ENCODE peak calls at places on chromosomes 5 and 9, in seven cellular contexts. One of them, this sample, is unnamed.

GRCh38 chr5:54764691-54765090 is 220.7 kb downstream of the ESM1 start:
- DNase-seq in RWPE1: no peak
- DNase-seq in activated T-helper 1 cell treated with anti-CD3 and anti-CD28 coated beads, Interleukin-2, amount 50 U/mL, for 16 hours: no peak
- DNase-seq in M059J: no peak
- DNase-seq in renal cortical epithelial cell: no peak
- DNase-seq in IMR-90: peak
- DNase-seq in activated CD8-positive, alpha-beta memory T cell treated with anti-CD3 and anti-CD28 coated beads for 1 hour: no peak
- DNase-seq in this sample: no peak

GRCh38 chr5:119379929-119380328 is 24.1 kb downstream of the TNFAIP8 start:
- DNase-seq in RWPE1: no peak
- DNase-seq in renal cortical epithelial cell: no peak
- DNase-seq in activated CD8-positive, alpha-beta memory T cell treated with anti-CD3 and anti-CD28 coated beads for 1 hour: no peak
- DNase-seq in M059J: no peak
- DNase-seq in activated T-helper 1 cell treated with anti-CD3 and anti-CD28 coated beads, Interleukin-2, amount 50 U/mL, for 16 hours: no peak
- DNase-seq in IMR-90: no peak
- DNase-seq in this sample: no peak

GRCh38 chr9:85973238-85973637 is 32.3 kb downstream of the NAA35 start:
- DNase-seq in renal cortical epithelial cell: no peak
- DNase-seq in activated CD8-positive, alpha-beta memory T cell treated with anti-CD3 and anti-CD28 coated beads for 1 hour: no peak
- DNase-seq in RWPE1: no peak
- DNase-seq in IMR-90: no peak
- DNase-seq in M059J: no peak
- DNase-seq in activated T-helper 1 cell treated with anti-CD3 and anti-CD28 coated beads, Interleukin-2, amount 50 U/mL, for 16 hours: no peak
- DNase-seq in this sample: no peak

GRCh38 chr5:174735498-174736350 is 11.3 kb downstream of the MSX2 start:
- DNase-seq in activated CD8-positive, alpha-beta memory T cell treated with anti-CD3 and anti-CD28 coated beads for 1 hour: no peak
- DNase-seq in RWPE1: peak
- DNase-seq in IMR-90: no peak
- DNase-seq in activated T-helper 1 cell treated with anti-CD3 and anti-CD28 coated beads, Interleukin-2, amount 50 U/mL, for 16 hours: no peak
- DNase-seq in renal cortical epithelial cell: peak
- DNase-seq in M059J: peak
- DNase-seq in this sample: no peak

GRCh38 chr9:124306098-124306735 is 48.5 kb downstream of the NEK6 start:
- DNase-seq in RWPE1: peak
- DNase-seq in M059J: peak
- DNase-seq in renal cortical epithelial cell: peak
- DNase-seq in IMR-90: peak
- DNase-seq in activated T-helper 1 cell treated with anti-CD3 and anti-CD28 coated beads, Interleukin-2, amount 50 U/mL, for 16 hours: no peak
- DNase-seq in activated CD8-positive, alpha-beta memory T cell treated with anti-CD3 and anti-CD28 coated beads for 1 hour: no peak
- DNase-seq in this sample: peak

GRCh38 chr5:1792842-1793266 is 6.8 kb downstream of the MRPL36 start:
- DNase-seq in renal cortical epithelial cell: peak
- DNase-seq in IMR-90: peak
- DNase-seq in M059J: peak
- DNase-seq in RWPE1: no peak
- DNase-seq in activated CD8-positive, alpha-beta memory T cell treated with anti-CD3 and anti-CD28 coated beads for 1 hour: peak
- DNase-seq in activated T-helper 1 cell treated with anti-CD3 and anti-CD28 coated beads, Interleukin-2, amount 50 U/mL, for 16 hours: peak
- DNase-seq in this sample: no peak

GRCh38 chr9:37936965-37937364 is 33.0 kb upstream of the SLC25A51 start:
- DNase-seq in RWPE1: peak
- DNase-seq in IMR-90: peak
- DNase-seq in renal cortical epithelial cell: peak
- DNase-seq in activated T-helper 1 cell treated with anti-CD3 and anti-CD28 coated beads, Interleukin-2, amount 50 U/mL, for 16 hours: no peak
- DNase-seq in M059J: peak
- DNase-seq in activated CD8-positive, alpha-beta memory T cell treated with anti-CD3 and anti-CD28 coated beads for 1 hour: no peak
- DNase-seq in this sample: peak

GRCh38 chr5:133396724-133397123 is 215.6 kb downstream of the FSTL4 start:
- DNase-seq in activated T-helper 1 cell treated with anti-CD3 and anti-CD28 coated beads, Interleukin-2, amount 50 U/mL, for 16 hours: no peak
- DNase-seq in M059J: no peak
- DNase-seq in RWPE1: no peak
- DNase-seq in activated CD8-positive, alpha-beta memory T cell treated with anti-CD3 and anti-CD28 coated beads for 1 hour: no peak
- DNase-seq in IMR-90: no peak
- DNase-seq in renal cortical epithelial cell: no peak
- DNase-seq in this sample: no peak

GRCh38 chr5:151037561-151038291 is 17.3 kb downstream of the GPX3 start:
- DNase-seq in RWPE1: no peak
- DNase-seq in IMR-90: peak
- DNase-seq in activated CD8-positive, alpha-beta memory T cell treated with anti-CD3 and anti-CD28 coated beads for 1 hour: no peak
- DNase-seq in renal cortical epithelial cell: peak
- DNase-seq in M059J: peak
- DNase-seq in activated T-helper 1 cell treated with anti-CD3 and anti-CD28 coated beads, Interleukin-2, amount 50 U/mL, for 16 hours: no peak
- DNase-seq in this sample: no peak

GRCh38 chr9:20753761-20754160 is 69.7 kb downstream of the FOCAD start:
- DNase-seq in activated T-helper 1 cell treated with anti-CD3 and anti-CD28 coated beads, Interleukin-2, amount 50 U/mL, for 16 hours: no peak
- DNase-seq in M059J: peak
- DNase-seq in RWPE1: peak
- DNase-seq in renal cortical epithelial cell: no peak
- DNase-seq in IMR-90: peak
- DNase-seq in activated CD8-positive, alpha-beta memory T cell treated with anti-CD3 and anti-CD28 coated beads for 1 hour: no peak
- DNase-seq in this sample: no peak

GRCh38 chr5:172007795-172008465 is 1.5 kb upstream of the FBXW11 start:
- DNase-seq in M059J: peak
- DNase-seq in activated T-helper 1 cell treated with anti-CD3 and anti-CD28 coated beads, Interleukin-2, amount 50 U/mL, for 16 hours: no peak
- DNase-seq in RWPE1: peak
- DNase-seq in renal cortical epithelial cell: no peak
- DNase-seq in activated CD8-positive, alpha-beta memory T cell treated with anti-CD3 and anti-CD28 coated beads for 1 hour: no peak
- DNase-seq in IMR-90: peak
- DNase-seq in this sample: no peak

GRCh38 chr9:19033015-19033414 is at the start of gene SAXO1:
- DNase-seq in activated T-helper 1 cell treated with anti-CD3 and anti-CD28 coated beads, Interleukin-2, amount 50 U/mL, for 16 hours: no peak
- DNase-seq in renal cortical epithelial cell: no peak
- DNase-seq in RWPE1: no peak
- DNase-seq in activated CD8-positive, alpha-beta memory T cell treated with anti-CD3 and anti-CD28 coated beads for 1 hour: no peak
- DNase-seq in M059J: no peak
- DNase-seq in IMR-90: no peak
- DNase-seq in this sample: no peak

GRCh38 chr5:175657593-175658271 is at the start of gene HRH2:
- DNase-seq in IMR-90: no peak
- DNase-seq in activated T-helper 1 cell treated with anti-CD3 and anti-CD28 coated beads, Interleukin-2, amount 50 U/mL, for 16 hours: no peak
- DNase-seq in RWPE1: no peak
- DNase-seq in renal cortical epithelial cell: no peak
- DNase-seq in M059J: peak
- DNase-seq in activated CD8-positive, alpha-beta memory T cell treated with anti-CD3 and anti-CD28 coated beads for 1 hour: no peak
- DNase-seq in this sample: no peak

GRCh38 chr9:28155671-28156070 is 582.4 kb upstream of the C9orf72 start:
- DNase-seq in M059J: no peak
- DNase-seq in activated CD8-positive, alpha-beta memory T cell treated with anti-CD3 and anti-CD28 coated beads for 1 hour: no peak
- DNase-seq in IMR-90: no peak
- DNase-seq in RWPE1: no peak
- DNase-seq in renal cortical epithelial cell: peak
- DNase-seq in activated T-helper 1 cell treated with anti-CD3 and anti-CD28 coated beads, Interleukin-2, amount 50 U/mL, for 16 hours: no peak
- DNase-seq in this sample: no peak

GRCh38 chr5:64229163-64229774 is 63.6 kb downstream of the RNF180 start:
- DNase-seq in activated T-helper 1 cell treated with anti-CD3 and anti-CD28 coated beads, Interleukin-2, amount 50 U/mL, for 16 hours: no peak
- DNase-seq in renal cortical epithelial cell: peak
- DNase-seq in IMR-90: peak
- DNase-seq in activated CD8-positive, alpha-beta memory T cell treated with anti-CD3 and anti-CD28 coated beads for 1 hour: no peak
- DNase-seq in M059J: peak
- DNase-seq in RWPE1: peak
- DNase-seq in this sample: no peak

This sample was measured in keratinocyte.